ENCODE peak calls at places on chromosomes 6 and 20, in six cellular contexts. V is ovary, N is AG04450, H is stomach, L is AG09309, D is GM06990. J is an unnamed sample.
A peak's percentile ranks its signal among the peaks of the same experiment; 100 is the strongest.

GRCh38 chr6:134878136-134878535 is 71.8 kb downstream of the ALDH8A1 start:
- DNase-seq in V (no peak), N (no peak), H (no peak), L (no peak), D (no peak), J (no peak)

GRCh38 chr6:45681860-45682488 is 304.2 kb upstream of the SUPT3H start:
- DNase-seq in V (no peak), N (no peak), H (no peak), L (no peak), D (peak; percentile 81), J (no peak)

GRCh38 chr6:118813795-118814194 is 80.2 kb upstream of the ASF1A start:
- DNase-seq in V (no peak), N (no peak), H (no peak), L (peak; percentile 32), D (no peak), J (peak; percentile 72)

GRCh38 chr20:62776692-62777527 is 19.4 kb upstream of the MRGBP start:
- DNase-seq in V (no peak), N (no peak), H (peak; percentile 60), L (no peak), D (peak; percentile 58), J (no peak)

GRCh38 chr6:34745277-34746103 is 11.8 kb upstream of the SNRPC start:
- DNase-seq in V (no peak), N (peak; percentile 7), H (peak; percentile 82), L (no peak), D (no peak), J (peak; percentile 34)

GRCh38 chr6:140353536-140353935 is 979.1 kb upstream of the CITED2 start:
- DNase-seq in V (no peak), N (no peak), H (no peak), L (no peak), D (no peak), J (peak; percentile 51)

GRCh38 chr6:28880894-28881780 is 42.6 kb downstream of the TRIM27 start:
- DNase-seq in V (peak; percentile 87), N (peak; percentile 54), H (peak; percentile 61), L (no peak), D (peak; percentile 28), J (peak; percentile 82)

GRCh38 chr6:82237013-82237412 is 10.5 kb downstream of the IBTK start:
- DNase-seq in V (no peak), N (no peak), H (no peak), L (no peak), D (no peak), J (peak; percentile 53)

GRCh38 chr6:6803180-6803978 is 214.9 kb downstream of the LY86 start:
- DNase-seq in V (no peak), N (no peak), H (peak; percentile 60), L (no peak), D (peak; percentile 68), J (no peak)

GRCh38 chr6:7991992-7992815 is 72.0 kb downstream of the BLOC1S5 start:
- DNase-seq in V (no peak), N (peak; percentile 49), H (no peak), L (peak; percentile 86), D (peak; percentile 37), J (peak; percentile 86)

GRCh38 chr6:31058128-31058894 is 48.0 kb downstream of the MUC22 start:
- DNase-seq in V (no peak), N (peak; percentile 87), H (no peak), L (peak; percentile 71), D (no peak), J (peak; percentile 93)

GRCh38 chr6:30184417-30185031 is 21.2 kb downstream of the TRIM15 start:
- DNase-seq in V (no peak), N (no peak), H (no peak), L (no peak), D (no peak), J (no peak)

DNA sequence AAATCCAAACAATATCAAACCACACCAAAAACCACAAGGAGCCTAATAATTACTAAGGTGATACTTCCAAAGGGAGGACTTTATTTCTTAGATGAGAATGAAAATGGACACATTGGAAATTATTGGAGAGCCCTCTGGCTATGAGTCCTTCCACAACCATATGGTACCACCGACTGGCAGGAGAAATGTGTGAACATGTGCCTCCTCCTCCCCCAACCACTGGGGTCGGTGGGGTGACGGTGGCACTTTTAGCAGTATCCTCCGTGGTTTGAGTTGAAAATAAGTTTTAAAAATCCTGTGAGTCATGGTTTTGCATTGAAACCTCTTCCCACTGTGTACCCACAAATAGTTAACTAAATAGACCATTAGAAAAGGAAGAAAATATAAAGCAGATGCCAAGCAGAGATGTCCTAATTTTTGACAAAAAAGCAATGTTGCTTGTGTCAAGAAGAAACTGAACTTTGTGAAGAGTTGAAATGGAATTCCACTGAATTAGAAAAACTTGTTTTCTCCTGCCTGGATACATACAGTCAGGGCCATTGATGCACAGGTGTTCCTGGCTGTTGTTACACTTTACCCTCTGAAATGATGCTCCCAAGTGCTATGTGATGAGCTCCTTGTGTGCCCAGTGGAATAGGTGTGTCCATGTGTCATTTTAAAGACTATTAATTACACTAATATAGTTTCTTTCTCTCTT is 3.2 kb downstream of the EDN1 start:
- DNase-seq in V (no peak), N (no peak), H (no peak), L (no peak), D (no peak), J (no peak)
- H3K4me3 ChIP-seq in V (no peak overlapping the region), N (no peak overlapping the region), H (no peak overlapping the region), L (no peak overlapping the region), D (no peak overlapping the region), J (no peak overlapping the region)

GRCh38 chr20:33460711-33461110 is 17.1 kb upstream of the SNTA1 start:
- DNase-seq in V (no peak), N (no peak), H (no peak), L (no peak), D (peak; percentile 60), J (no peak)
- TF ChIP-seq CTCF in V (no peak), N (no peak), H (no peak), L (no peak), D (no peak), J (no peak)

DNA sequence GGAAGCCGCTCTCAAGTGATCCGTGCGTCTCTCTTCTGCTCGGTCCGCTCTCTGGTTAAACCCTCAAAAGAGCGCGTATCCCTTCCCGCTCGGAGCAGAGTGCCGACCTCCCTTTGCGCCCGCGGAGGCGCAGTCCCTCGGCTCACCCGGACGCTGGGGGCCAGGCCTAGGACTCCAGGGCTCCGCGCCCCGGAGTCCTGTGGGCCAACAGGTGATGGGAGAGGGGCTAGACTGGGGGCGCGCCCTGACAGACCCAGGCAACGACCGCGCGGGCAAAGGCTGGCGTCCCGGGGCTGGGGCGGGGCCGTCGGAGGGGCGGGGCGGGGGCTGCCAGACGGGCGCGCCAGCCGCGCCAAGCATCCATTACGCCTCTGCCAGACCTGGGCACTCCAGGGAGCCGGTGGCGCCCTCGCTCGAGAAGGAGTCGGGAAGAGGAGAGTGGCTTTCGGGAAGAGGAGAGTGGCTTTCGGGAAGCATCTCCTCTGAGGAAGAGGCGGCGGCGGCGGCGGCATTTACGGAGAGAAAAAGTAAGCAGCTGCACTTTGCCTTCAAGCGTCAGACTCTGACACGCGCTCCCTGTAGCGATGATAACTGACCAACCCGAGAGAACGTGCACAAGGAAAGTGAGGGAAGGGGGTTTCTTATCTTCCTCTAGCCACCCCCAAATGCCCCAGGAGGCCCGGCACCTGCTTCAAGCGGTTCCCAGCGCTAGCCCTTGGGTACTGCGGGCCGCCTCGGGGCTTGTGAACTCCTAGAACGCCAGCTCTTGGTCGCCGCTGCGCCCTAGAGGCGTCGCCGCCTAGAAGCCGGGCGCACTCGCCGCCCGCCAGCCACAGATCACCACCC is 2.6 kb downstream of the EPHA7 start:
- DNase-seq in V (peak; percentile 26), N (no peak), H (no peak), L (no peak), D (no peak), J (peak; percentile 35)
- H3K4me3 ChIP-seq in V (peak overlapping the region; percentile 49), N (no peak overlapping the region), H (peak overlapping the region; percentile 58), L (no peak overlapping the region), D (no peak overlapping the region), J (peak overlapping the region; percentile 55)

GRCh38 chr20:10075606-10076005 is 40.8 kb downstream of the ANKEF1 start:
- DNase-seq in V (no peak), N (no peak), H (no peak), L (no peak), D (no peak), J (no peak)

GRCh38 chr20:10077886-10078285 is 43.1 kb downstream of the ANKEF1 start:
- DNase-seq in V (no peak), N (no peak), H (no peak), L (no peak), D (no peak), J (no peak)

GRCh38 chr20:10078403-10078802 is 43.6 kb downstream of the ANKEF1 start:
- DNase-seq in V (no peak), N (no peak), H (peak; percentile 39), L (no peak), D (no peak), J (no peak)

GRCh38 chr20:10076126-10077080 is 41.6 kb downstream of the ANKEF1 start:
- DNase-seq in V (no peak), N (no peak), H (peak; percentile 47), L (no peak), D (no peak), J (peak; percentile 35)

DNA sequence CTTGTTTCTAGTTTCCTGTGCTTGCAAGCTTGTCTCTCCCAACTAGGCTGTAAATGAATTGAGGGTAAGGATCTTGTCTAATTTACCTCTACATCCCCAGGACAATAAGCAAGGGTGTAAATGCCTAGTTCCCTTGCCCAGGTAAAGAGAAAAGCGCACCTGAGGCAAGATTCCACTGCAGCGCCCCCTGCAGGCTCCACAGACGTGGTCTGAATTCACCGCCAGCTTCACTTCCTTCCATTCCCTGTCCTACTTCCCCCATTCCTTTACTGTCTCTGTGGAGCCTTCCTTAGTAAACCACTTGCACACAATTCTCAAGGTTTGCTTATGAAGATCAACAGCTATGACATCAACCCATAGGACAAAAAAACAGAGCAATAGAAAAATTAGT is 42.3 kb downstream of the ANKEF1 start:
- DNase-seq in V (no peak), N (no peak), H (no peak), L (no peak), D (no peak), J (no peak)
- TF ChIP-seq CTCF in V (no peak), N (peak; percentile 27), H (no peak), L (peak; percentile 18), D (peak; percentile 60), J (peak; percentile 53)

DNA sequence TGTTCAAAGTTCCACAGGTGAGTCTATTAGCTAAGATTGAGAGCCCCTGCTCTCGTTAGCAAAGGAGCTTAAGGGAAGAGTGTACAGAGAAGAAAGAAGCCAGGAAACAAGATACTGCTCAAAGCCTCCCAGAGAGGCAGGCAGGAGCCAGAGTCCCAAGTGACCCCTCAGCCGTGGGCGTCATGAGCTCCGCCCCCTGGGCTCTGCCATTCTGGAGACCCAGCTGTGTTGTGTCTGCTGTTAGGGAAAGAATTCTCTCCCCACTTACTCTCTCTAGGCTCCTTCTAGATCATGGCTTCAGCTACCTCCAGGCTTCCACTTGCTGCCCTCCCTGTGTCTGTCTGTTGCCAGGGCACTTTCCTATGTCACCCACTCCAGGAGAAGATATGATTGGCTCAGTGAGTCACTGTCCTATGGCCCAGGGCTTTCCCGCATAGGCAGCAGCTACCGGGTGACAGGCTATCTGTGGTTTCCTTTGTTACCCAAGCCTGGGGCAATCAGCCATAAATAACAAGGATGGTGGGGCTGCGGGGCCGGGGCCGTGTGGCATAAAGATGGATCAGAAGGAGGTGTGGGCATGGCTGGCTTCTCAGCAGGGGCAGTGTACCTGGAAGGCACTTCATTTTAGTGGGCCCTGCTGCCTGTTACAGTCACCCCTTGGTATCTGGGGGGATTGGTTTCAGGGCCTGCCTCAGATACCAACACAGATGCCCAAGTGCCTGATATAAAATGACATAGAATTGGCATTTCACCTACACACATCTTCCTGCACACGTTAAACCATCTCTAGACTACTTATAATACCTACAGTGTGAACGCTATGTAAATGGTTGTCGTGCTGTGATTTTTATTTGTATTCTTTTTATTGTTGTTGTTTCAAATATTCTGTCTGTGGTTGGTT is 118.9 kb downstream of the ARMC2 start:
- DNase-seq in V (peak; percentile 57), N (no peak), H (peak; percentile 41), L (no peak), D (no peak), J (peak; percentile 61)
- H3K4me3 ChIP-seq in V (no peak overlapping the region), N (no peak overlapping the region), H (no peak overlapping the region), L (no peak overlapping the region), D (no peak overlapping the region), J (no peak overlapping the region)

J was measured in choroid plexus epithelial cell.